ENCODE peak calls at places on chromosomes 13 and 19, in nine cellular contexts. F is neural progenitor cell, B is neural crest cell, D is MCF 10A, V is cardiac fibroblast, C is mammary epithelial cell, I is sigmoid colon, A is fibroblast of the aortic adventitia, H is ascending aorta. P is an unnamed sample.

GRCh38 chr19:29587059-29587458 is 19.0 kb upstream of the POP4 start:
- DNase-seq in I (no peak), D (no peak), H (no peak), A (no peak), B (no peak), F (no peak), C (no peak), V (no peak), P (no peak)

GRCh38 chr13:106100261-106100919 is 435.1 kb downstream of the EFNB2 start:
- DNase-seq in A (no peak), C (no peak), V (no peak), F (peak), D (peak), B (peak), H (no peak), I (no peak), P (no peak)

GRCh38 chr19:14051980-14052379 is 9.9 kb downstream of the PALM3 start:
- DNase-seq in B (no peak), H (no peak), D (no peak), C (no peak), A (no peak), F (no peak), V (no peak), I (no peak), P (no peak)

GRCh38 chr19:50414850-50415660 is 3.7 kb upstream of the SPIB start:
- DNase-seq in H (no peak), V (peak), I (peak), C (peak), B (peak), F (peak), A (peak), D (peak), P (no peak)

GRCh38 chr13:37076818-37077217 is 17.3 kb upstream of the SUPT20H start:
- DNase-seq in F (no peak), B (no peak), A (no peak), I (no peak), C (no peak), H (no peak), D (no peak), V (no peak), P (no peak)

GRCh38 chr13:40460116-40460515 is 206.3 kb downstream of the FOXO1 start:
- DNase-seq in F (no peak), H (no peak), B (no peak), A (peak), D (no peak), C (no peak), I (no peak), V (no peak), P (no peak)

GRCh38 chr13:42377640-42378382 is 105.9 kb downstream of the AKAP11 start:
- DNase-seq in D (no peak), V (no peak), I (no peak), A (peak), B (no peak), H (no peak), F (no peak), C (no peak), P (no peak)

GRCh38 chr19:17243854-17244617 is 1.7 kb downstream of the NR2F6 start:
- DNase-seq in A (peak), V (peak), H (no peak), I (no peak), B (no peak), F (peak), C (peak), D (peak), P (no peak)

GRCh38 chr19:12733369-12733896 is 1.1 kb downstream of the TRIR start:
- DNase-seq in A (peak), C (peak), F (peak), B (no peak), I (no peak), V (peak), H (no peak), D (peak), P (no peak)

GRCh38 chr19:3618144-3618810 is 8.3 kb downstream of the CACTIN start:
- DNase-seq in I (peak), H (no peak), B (peak), F (peak), D (peak), C (no peak), A (peak), V (peak), P (no peak)

GRCh38 chr13:77994166-77994565 is 75.5 kb upstream of the EDNRB start:
- DNase-seq in V (no peak), F (no peak), H (no peak), B (no peak), D (no peak), I (no peak), C (no peak), A (no peak), P (no peak)

GRCh38 chr13:59746291-59746962 is 417.3 kb downstream of the DIAPH3 start:
- DNase-seq in B (no peak), I (no peak), H (no peak), V (peak), D (peak), F (no peak), A (peak), C (peak), P (no peak)

GRCh38 chr19:5624741-5625140 is 1.9 kb downstream of the SAFB start:
- DNase-seq in D (no peak), B (no peak), V (no peak), A (no peak), F (peak), C (no peak), H (no peak), I (no peak), P (no peak)

GRCh38 chr13:74825170-74825948 is 656.6 kb downstream of the TBC1D4 start:
- DNase-seq in V (peak), H (no peak), A (peak), F (peak), B (no peak), I (no peak), D (peak), C (peak), P (peak)

GRCh38 chr19:8028951-8029491 is 23.5 kb upstream of the CCL25 start:
- DNase-seq in V (peak), D (no peak), H (no peak), C (no peak), A (peak), I (no peak), F (peak), B (peak), P (no peak)

GRCh38 chr13:28505543-28506135 is 10.7 kb upstream of the FLT1 start:
- DNase-seq in A (no peak), V (no peak), B (no peak), F (no peak), I (no peak), C (no peak), D (no peak), H (no peak), P (no peak)

GRCh38 chr13:77416666-77417212 is 89.8 kb upstream of the MYCBP2 start:
- DNase-seq in B (no peak), F (no peak), I (no peak), H (no peak), C (no peak), A (no peak), D (no peak), V (no peak), P (no peak)

GRCh38 chr19:23788415-23788814 is 29.7 kb upstream of the ZNF681 start:
- DNase-seq in D (no peak), C (no peak), F (no peak), I (no peak), H (no peak), V (no peak), B (no peak), A (no peak), P (no peak)

GRCh38 chr19:40398417-40399056 is 8.6 kb upstream of the HIPK4 start:
- DNase-seq in V (no peak), A (no peak), F (peak), H (no peak), I (no peak), B (no peak), C (peak), D (no peak), P (no peak)

GRCh38 chr13:109297628-109298027 is 488.8 kb downstream of the IRS2 start:
- DNase-seq in C (peak), F (no peak), A (peak), I (no peak), V (peak), H (no peak), B (no peak), D (no peak), P (no peak)

GRCh38 chr19:47848871-47849473 is 10.1 kb upstream of the TPRX2 start:
- DNase-seq in A (no peak), F (peak), D (peak), V (peak), I (no peak), H (no peak), B (peak), C (no peak), P (no peak)

GRCh38 chr19:13707901-13708300 is 56.4 kb upstream of the MRI1 start:
- DNase-seq in H (no peak), C (no peak), I (no peak), D (no peak), A (peak), B (no peak), V (no peak), F (no peak), P (no peak)

GRCh38 chr13:24495151-24495729 is 17.3 kb downstream of the PARP4 start:
- DNase-seq in A (no peak), F (no peak), H (no peak), I (no peak), B (no peak), C (no peak), V (no peak), D (no peak), P (no peak)

GRCh38 chr13:95677564-95678386 is 836 bp downstream of the DNAJC3 start:
- DNase-seq in A (peak), F (peak), D (peak), H (no peak), I (peak), V (peak), B (no peak), C (peak), P (no peak)

GRCh38 chr13:98253526-98253925 is 76.5 kb upstream of the RNF113B start:
- DNase-seq in A (no peak), D (no peak), I (no peak), B (no peak), F (no peak), C (no peak), H (no peak), V (no peak), P (no peak)

GRCh38 chr19:43700368-43701015 is 15.4 kb upstream of the IRGC start:
- DNase-seq in A (peak), I (peak), F (peak), H (no peak), V (peak), B (no peak), C (peak), D (peak), P (no peak)

GRCh38 chr13:45456196-45456972 is 8.4 kb upstream of the COG3 start:
- DNase-seq in I (no peak), H (no peak), B (no peak), F (no peak), C (peak), V (peak), A (peak), D (peak), P (no peak)

DNA sequence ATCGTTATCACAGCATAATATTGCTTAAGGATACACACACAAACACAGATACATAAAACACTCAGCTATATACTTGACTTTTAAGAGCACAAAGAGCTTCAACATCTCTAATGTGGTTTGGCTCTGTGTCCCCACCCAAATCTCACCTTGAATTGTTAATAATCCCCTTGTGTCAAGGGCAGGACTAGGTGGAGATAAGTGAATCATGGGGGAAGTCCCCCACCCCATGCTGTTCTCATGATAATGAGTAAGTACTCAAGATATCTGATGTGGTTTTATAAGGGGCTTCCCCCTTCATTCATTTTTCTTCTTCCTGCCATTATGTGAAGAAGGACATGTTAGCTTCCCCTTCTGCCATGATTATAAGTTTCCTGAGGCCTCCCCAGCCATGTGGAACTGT is 481.4 kb downstream of the PCDH9 start:
- DNase-seq in I (no peak), B (no peak), F (no peak), V (peak), D (no peak), C (peak), A (no peak), H (no peak), P (no peak)
- TF ChIP-seq CTCF in I (no peak), B (no peak), F (no peak), V (no peak), D (no peak), C (no peak), A (no peak), H (no peak), P (no peak)

DNA sequence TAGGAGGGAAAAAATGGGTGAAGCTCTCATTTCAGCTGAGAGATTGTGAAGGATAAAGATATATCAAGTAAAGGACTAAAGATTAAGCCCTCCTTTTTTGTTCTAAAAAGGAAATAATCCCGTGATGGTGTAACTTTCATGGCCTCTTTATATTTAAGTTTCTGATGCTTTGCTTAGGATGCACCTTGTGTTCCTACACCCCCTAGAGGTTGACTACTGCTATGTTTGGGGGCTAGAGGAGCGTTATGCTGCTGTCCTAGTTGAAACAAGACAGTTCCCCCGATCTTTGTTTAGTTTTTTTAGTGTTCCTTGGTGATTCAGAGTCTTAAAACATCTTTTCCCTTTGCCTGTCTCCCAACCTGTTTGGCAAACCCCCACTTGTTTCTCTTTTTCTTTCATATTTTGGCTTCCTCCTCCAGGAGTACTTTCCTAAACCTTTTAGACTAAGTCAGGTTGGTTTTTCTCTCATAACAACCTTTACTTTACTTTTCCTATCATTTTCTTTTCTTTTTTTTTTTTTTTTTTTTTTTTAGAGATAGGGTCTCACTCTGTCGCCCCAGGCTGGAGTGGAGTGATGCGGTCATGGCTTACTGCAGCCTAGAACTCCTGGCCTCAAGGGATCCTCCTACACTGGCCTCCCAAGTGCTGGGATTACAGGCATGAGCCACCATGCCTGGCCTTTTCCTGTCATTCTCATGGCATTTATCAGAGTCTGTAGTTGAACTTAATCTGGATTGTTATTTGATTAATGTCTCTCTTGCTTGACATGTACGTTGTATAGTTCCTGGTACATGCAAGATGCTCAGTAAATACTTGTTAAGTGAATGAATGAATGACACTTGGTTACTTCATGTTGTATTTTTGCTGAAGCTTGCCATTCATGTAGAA is 2.8 kb downstream of the UBA2 start:
- DNase-seq in C (peak), I (no peak), A (peak), F (peak), B (no peak), V (peak), D (peak), H (no peak), P (no peak)
- TF ChIP-seq CTCF in C (peak), I (peak), A (peak), F (peak), B (peak), V (peak), D (peak), H (peak), P (peak)

GRCh38 chr19:57240311-57241090 is at the start of gene ZNF805:
- DNase-seq in V (peak), H (peak), I (peak), A (peak), D (peak), F (peak), C (peak), B (peak), P (peak)
- TF ChIP-seq CTCF in V (peak), H (peak), I (no peak), A (peak), D (no peak), F (no peak), C (no peak), B (peak), P (peak)

GRCh38 chr13:51583875-51584730 is at the start of gene WDFY2:
- DNase-seq in H (peak), A (peak), F (peak), C (peak), V (peak), D (peak), B (peak), I (peak), P (peak)
- TF ChIP-seq CTCF in H (no peak), A (no peak), F (no peak), C (no peak), V (no peak), D (no peak), B (peak), I (no peak), P (no peak)

DNA sequence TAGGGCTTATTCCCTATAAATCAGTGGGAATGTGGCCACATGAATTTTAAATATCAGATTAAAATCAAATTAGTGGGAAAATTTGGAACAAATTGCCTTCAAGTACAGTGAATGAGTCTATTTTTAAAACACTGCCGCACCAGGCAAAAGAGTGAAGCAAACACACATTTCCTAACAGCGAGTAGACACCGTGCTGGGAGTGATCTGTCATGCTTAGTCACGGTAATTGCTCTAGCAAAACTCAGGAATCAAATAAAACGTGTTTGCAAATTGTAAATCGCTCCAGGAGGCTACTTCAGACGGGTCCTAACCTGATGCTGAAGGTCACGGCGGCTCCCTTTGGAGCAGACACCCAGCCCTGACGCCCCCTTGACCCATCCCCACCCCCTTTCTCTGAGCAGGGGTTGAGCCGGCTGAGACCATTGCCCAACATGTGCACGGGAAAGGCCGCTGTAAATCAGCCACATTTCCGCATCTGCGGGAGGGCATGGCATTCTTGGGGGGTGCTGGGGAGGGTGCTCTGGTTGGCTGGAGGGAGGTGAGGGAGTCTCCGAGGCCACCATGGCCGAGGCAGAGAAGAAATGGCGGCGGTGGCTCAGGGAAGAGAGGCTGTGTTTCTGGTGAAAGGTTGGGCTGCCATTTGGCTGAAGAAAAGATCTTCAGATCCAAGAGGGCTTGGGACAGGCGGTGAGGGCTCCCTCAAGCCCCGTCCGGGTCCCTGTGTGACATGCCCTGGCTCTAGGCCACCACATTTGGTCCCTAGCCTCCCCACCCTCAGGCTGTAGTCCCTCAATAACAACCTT is 8.9 kb downstream of the CEBPA start:
- DNase-seq in V (peak), C (peak), A (peak), B (no peak), H (no peak), I (no peak), D (peak), F (no peak), P (no peak)
- TF ChIP-seq CTCF in V (no peak), C (no peak), A (no peak), B (no peak), H (no peak), I (no peak), D (no peak), F (no peak), P (no peak)

P was measured in epithelial cell of proximal tubule.